ENCODE peak calls at places on chromosomes 2 and 18, in four cellular contexts. C is aorta, M is prostate gland, G is neural progenitor cell. N is an unnamed sample.

GRCh38 chr2:212939777-212940531 is 211.5 kb downstream of the IKZF2 start:
- DNase-seq in M (peak; percentile 91), C (no peak), G (no peak), N (no peak)

GRCh38 chr2:164839914-164840457 is 1.6 kb downstream of the COBLL1 start:
- DNase-seq in C (no peak), M (peak; percentile 44), G (no peak), N (no peak)

GRCh38 chr2:235511187-235511661 is 17.4 kb downstream of the AGAP1 start:
- DNase-seq in C (no peak), M (no peak), G (no peak), N (no peak)

GRCh38 chr2:224816816-224817215 is 100.7 kb upstream of the CCDC195 start:
- DNase-seq in C (no peak), M (no peak), G (no peak), N (no peak)

GRCh38 chr18:35713545-35713944 is 132.0 kb downstream of the GALNT1 start:
- DNase-seq in C (no peak), G (no peak), M (no peak), N (no peak)

GRCh38 chr2:121567957-121568409 is 37.3 kb downstream of the RNU4ATAC start:
- DNase-seq in G (no peak), M (no peak), C (no peak), N (no peak)

GRCh38 chr2:119853777-119854399 is 94.2 kb downstream of the PTPN4 start:
- DNase-seq in C (no peak), M (no peak), G (peak; percentile 42), N (no peak)

GRCh38 chr2:126302043-126302442 is 353.9 kb upstream of the GYPC start:
- DNase-seq in G (no peak), C (no peak), M (no peak), N (no peak)

GRCh38 chr2:16126969-16127940 is 186.9 kb downstream of the MYCN start:
- DNase-seq in C (no peak), G (no peak), M (no peak), N (no peak)

GRCh38 chr18:46148810-46149209 is 44.6 kb downstream of the HAUS1 start:
- DNase-seq in C (no peak), G (peak; percentile 78), M (peak; percentile 21), N (no peak)

GRCh38 chr2:37306024-37306423 is 18.6 kb downstream of the PRKD3 start:
- DNase-seq in C (no peak), M (no peak), G (no peak), N (no peak)

GRCh38 chr18:10050956-10051355 is 137.1 kb downstream of the VAPA start:
- DNase-seq in C (no peak), G (no peak), M (no peak), N (no peak)

GRCh38 chr18:75324686-75325257 is 102.7 kb downstream of the SMIM21 start:
- DNase-seq in G (no peak), C (no peak), M (no peak), N (no peak)

GRCh38 chr18:9290171-9290570 is 44.4 kb upstream of the TWSG1 start:
- DNase-seq in G (no peak), M (no peak), C (no peak), N (no peak)

GRCh38 chr2:142076319-142076718 is 54.5 kb downstream of the LRP1B start:
- DNase-seq in M (no peak), G (no peak), C (no peak), N (no peak)

GRCh38 chr2:102518170-102518569 is 45.1 kb downstream of the SLC9A4 start:
- DNase-seq in C (no peak), G (no peak), M (no peak), N (no peak)

GRCh38 chr18:6747646-6748045 is 18.1 kb downstream of the ARHGAP28 start:
- DNase-seq in G (no peak), M (no peak), C (no peak), N (no peak)

GRCh38 chr2:133821107-133821760 is 253.0 kb upstream of the NCKAP5 start:
- DNase-seq in G (no peak), M (no peak), C (no peak), N (no peak)

GRCh38 chr2:33425660-33426059 is 50.8 kb upstream of the RASGRP3 start:
- DNase-seq in C (no peak), G (no peak), M (no peak), N (no peak)

GRCh38 chr2:64455031-64455332 is 1.0 kb downstream of the LGALSL start:
- DNase-seq in C (no peak), G (no peak), M (no peak), N (no peak)

GRCh38 chr2:46230115-46230571 is 67.1 kb upstream of the EPAS1 start:
- DNase-seq in M (no peak), G (no peak), C (peak; percentile 81), N (peak; percentile 64)

GRCh38 chr2:223357076-223357475 is 245.1 kb downstream of the SCG2 start:
- DNase-seq in G (no peak), C (no peak), M (no peak), N (no peak)

GRCh38 chr2:177616066-177616465 is 223.5 kb downstream of the AGPS start:
- DNase-seq in G (no peak), M (no peak), C (no peak), N (no peak)

GRCh38 chr18:9178557-9178956 is 42.0 kb downstream of the ANKRD12 start:
- DNase-seq in G (no peak), C (no peak), M (no peak), N (no peak)

GRCh38 chr2:64617631-64618151 is 36.0 kb downstream of the SERTAD2 start:
- DNase-seq in G (peak; percentile 95), M (no peak), C (no peak), N (no peak)

GRCh38 chr2:240686460-240686859 is 3.8 kb upstream of the AQP12B start:
- DNase-seq in M (no peak), G (no peak), C (no peak), N (no peak)

GRCh38 chr2:88624477-88624876 is 2.8 kb downstream of the EIF2AK3 start:
- DNase-seq in M (no peak), G (no peak), C (no peak), N (no peak)
- H3K4me3 ChIP-seq in M (no peak overlapping the region), G (no peak overlapping the region), C (no peak overlapping the region), N (no peak overlapping the region)

GRCh38 chr2:30229596-30229995 is 1.7 kb upstream of the LBH start:
- DNase-seq in G (no peak), M (no peak), C (no peak), N (no peak)

GRCh38 chr2:30223413-30223874 is 7.9 kb upstream of the LBH start:
- DNase-seq in C (no peak), M (no peak), G (no peak), N (no peak)

GRCh38 chr2:30225131-30225762 is 6.1 kb upstream of the LBH start:
- DNase-seq in G (peak; percentile 19), C (peak; percentile 59), M (peak; percentile 59), N (peak; percentile 62)

GRCh38 chr2:30224147-30224546 is 7.2 kb upstream of the LBH start:
- DNase-seq in C (no peak), G (no peak), M (no peak), N (no peak)

DNA sequence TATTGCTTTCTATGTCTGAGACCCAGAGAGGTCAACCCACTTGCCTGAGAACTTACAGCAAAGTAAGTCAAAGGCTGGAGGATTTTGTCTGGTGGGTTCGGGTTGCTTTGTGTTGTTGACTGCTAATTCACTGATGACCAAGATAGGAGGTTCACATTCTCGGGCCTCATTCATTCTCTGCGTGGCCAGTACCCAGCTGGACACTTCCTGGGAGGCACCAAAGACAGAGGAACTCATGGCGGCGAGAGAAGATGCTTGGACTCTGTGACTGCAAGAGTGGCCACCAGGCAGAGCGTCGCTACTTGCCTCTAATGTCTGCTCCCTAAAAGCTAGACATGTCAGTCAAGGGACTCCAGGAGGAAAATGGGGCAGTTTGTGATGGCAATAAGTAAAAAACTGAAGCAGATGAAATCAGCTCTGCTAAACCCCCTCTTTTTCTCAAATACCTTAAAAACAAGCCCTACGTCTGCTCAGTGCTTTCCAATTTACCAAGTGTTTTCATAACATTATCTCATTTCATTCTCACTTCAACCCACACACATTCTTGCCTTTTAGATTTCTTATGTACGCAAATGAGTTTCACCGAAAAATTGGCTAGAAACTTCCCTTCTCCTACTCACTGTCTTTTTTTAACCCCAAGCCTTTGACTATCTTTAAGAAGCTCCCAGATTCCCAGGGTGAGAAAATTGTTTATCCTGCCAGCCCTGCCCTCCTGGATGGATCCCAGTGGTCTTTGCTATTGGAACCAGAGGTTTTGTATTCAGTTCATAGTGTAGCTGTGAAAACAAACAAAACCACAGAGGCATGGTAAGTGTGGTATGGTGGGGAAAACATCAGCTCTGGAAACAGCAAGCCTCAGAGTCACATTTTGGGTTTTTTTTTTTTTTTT is 4.9 kb upstream of the LBH start:
- DNase-seq in C (no peak), M (no peak), G (no peak), N (no peak)
- H3K27ac ChIP-seq in C (peak overlapping the region; percentile 97), M (peak overlapping the region; percentile 73), G (no peak overlapping the region), N (peak overlapping the region; percentile 74)

DNA sequence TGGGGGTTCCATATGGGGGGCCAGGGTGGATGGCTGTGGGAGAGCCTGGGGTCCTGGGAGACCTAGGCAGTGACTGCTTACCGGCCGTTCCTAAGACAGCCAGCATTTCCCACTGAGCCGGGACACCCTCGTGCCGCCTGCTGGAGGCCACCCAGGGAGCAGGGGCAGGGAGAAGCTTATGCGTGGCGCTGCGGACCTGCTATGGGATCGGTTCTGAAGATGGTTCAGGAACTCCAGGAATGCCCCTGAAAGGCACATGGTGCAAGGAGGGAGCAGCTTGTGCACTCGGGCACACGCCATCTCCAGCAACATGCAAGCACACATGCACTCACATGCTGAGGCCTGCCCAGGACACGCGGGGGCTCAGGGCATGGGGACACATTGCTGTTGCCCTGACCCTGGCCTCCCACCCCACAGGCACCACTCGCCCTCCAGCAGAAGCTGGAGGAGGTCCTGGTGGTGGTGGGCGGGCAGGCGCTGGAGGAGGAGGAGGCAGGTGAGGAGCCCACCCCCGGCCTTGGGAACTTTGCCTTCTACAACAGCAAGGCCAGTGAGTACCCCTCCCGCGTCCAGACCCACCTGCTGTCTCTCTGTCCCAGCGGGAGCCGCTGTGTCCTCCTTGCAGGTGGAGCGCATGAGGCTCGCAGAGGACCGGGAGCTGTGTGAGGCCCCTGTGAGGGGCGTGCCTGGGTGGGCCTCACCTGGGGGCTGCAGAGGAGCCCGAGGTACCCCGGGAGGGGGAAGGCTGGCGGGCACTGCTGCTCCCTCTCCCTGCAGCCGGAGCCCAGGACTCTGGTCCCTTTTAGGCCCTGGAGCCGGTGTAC is 4.1 kb downstream of the KLHL30 start:
- DNase-seq in C (no peak), G (no peak), M (no peak), N (peak; percentile 65)
- H3K4me3 ChIP-seq in C (no peak overlapping the region), G (no peak overlapping the region), M (no peak overlapping the region), N (no peak overlapping the region)

GRCh38 chr2:195450537-195451113 is 206.4 kb upstream of the SLC39A10 start:
- DNase-seq in C (no peak), M (no peak), G (no peak), N (no peak)

GRCh38 chr2:195442458-195443175 is 214.4 kb upstream of the SLC39A10 start:
- DNase-seq in M (no peak), C (no peak), G (no peak), N (no peak)

GRCh38 chr2:195451160-195451559 is 205.9 kb upstream of the SLC39A10 start:
- DNase-seq in C (no peak), M (no peak), G (no peak), N (no peak)

GRCh38 chr2:195445639-195446038 is 211.4 kb upstream of the SLC39A10 start:
- DNase-seq in G (no peak), C (no peak), M (no peak), N (no peak)

GRCh38 chr2:195447353-195447975 is 209.6 kb upstream of the SLC39A10 start:
- DNase-seq in C (no peak), M (no peak), G (no peak), N (no peak)
- H3K27ac ChIP-seq in C (no peak overlapping the region), M (no peak overlapping the region), G (no peak overlapping the region), N (no peak overlapping the region)